ENCODE peak calls at places on chromosome 20, in nine cellular contexts. O is activated CD8-positive, alpha-beta memory T cell treated with anti-CD3 and anti-CD28 coated beads, Interleukin-2, amount 50 U/mL, for 4 hours; M is H9; U is stimulated activated CD4-positive, alpha-beta T cell treated with anti-CD3 and anti-CD28 coated beads, Interleukin-1b, Interleukin-23, amount 100 ng/mL, for 24 hours; F is GM04504; H is stimulated activated CD8-positive, alpha-beta memory T cell treated with anti-CD3 and anti-CD28 coated beads, Interleukin-7, amount 100 ng/mL, for 1 hour; Q is heart right ventricle; Y is endothelial cell; W is NCI-H510A. S is an unnamed sample.

GRCh38 chr20:44702776-44703175 is 12.4 kb upstream of the CCN5 start:
- DNase-seq in W (no peak), U (no peak), Y (no peak), M (no peak), F (peak), H (no peak), O (no peak), Q (peak), S (no peak)

GRCh38 chr20:9506964-9507369 is 7.4 kb upstream of the LAMP5 start:
- DNase-seq in M (peak), O (no peak), F (no peak), U (no peak), Y (no peak), Q (peak), H (no peak), W (no peak), S (no peak)

GRCh38 chr20:687468-688203 is 12.0 kb upstream of the SCRT2 start:
- DNase-seq in U (no peak), W (no peak), Q (no peak), H (no peak), Y (no peak), F (no peak), O (no peak), M (no peak), S (no peak)

GRCh38 chr20:63182425-63182824 is 33.5 kb downstream of the YTHDF1 start:
- DNase-seq in Q (no peak), Y (no peak), O (no peak), W (no peak), U (no peak), M (no peak), H (no peak), F (no peak), S (no peak)

GRCh38 chr20:24382330-24382729 is 87.1 kb upstream of the SYNDIG1 start:
- DNase-seq in M (no peak), Q (no peak), W (no peak), U (no peak), F (no peak), Y (no peak), O (no peak), H (no peak), S (no peak)

GRCh38 chr20:13478366-13478765 is 160.4 kb downstream of the TASP1 start:
- DNase-seq in Y (no peak), H (no peak), M (no peak), Q (no peak), O (no peak), F (no peak), U (no peak), W (no peak), S (no peak)

GRCh38 chr20:31474097-31474436 is 860 bp downstream of the DEFB124 start:
- DNase-seq in M (no peak), F (no peak), Y (no peak), U (no peak), Q (no peak), H (no peak), W (no peak), O (no peak), S (no peak)

GRCh38 chr20:43379239-43379917 is 78.3 kb upstream of the SRSF6 start:
- DNase-seq in M (no peak), O (no peak), W (no peak), F (peak), H (no peak), Y (no peak), U (no peak), Q (no peak), S (no peak)

GRCh38 chr20:31972481-31973386 is 4.8 kb downstream of the XKR7 start:
- DNase-seq in M (no peak), U (no peak), Q (no peak), H (no peak), W (no peak), Y (no peak), O (no peak), F (no peak), S (no peak)

GRCh38 chr20:3753098-3753497 is 14.5 kb downstream of the ADISSP start:
- DNase-seq in O (peak), F (peak), M (peak), U (no peak), H (peak), Y (peak), W (peak), Q (no peak), S (peak)

GRCh38 chr20:56247954-56248782 is at the start of gene MC3R:
- DNase-seq in O (peak), F (peak), Y (no peak), U (no peak), H (no peak), M (peak), W (no peak), Q (peak), S (no peak)

GRCh38 chr20:8547968-8548588 is 416.0 kb downstream of the PLCB1 start:
- DNase-seq in F (no peak), M (no peak), W (no peak), H (no peak), Q (no peak), O (no peak), U (no peak), Y (no peak), S (no peak)

GRCh38 chr20:63234693-63235398 is 859 bp upstream of the BIRC7 start:
- DNase-seq in Q (no peak), U (no peak), H (no peak), Y (peak), W (peak), F (no peak), O (peak), M (peak), S (no peak)

GRCh38 chr20:12199703-12200102 is 282.0 kb downstream of the BTBD3 start:
- DNase-seq in H (no peak), W (no peak), F (no peak), M (no peak), O (no peak), U (no peak), Q (no peak), Y (no peak), S (no peak)

GRCh38 chr20:56014998-56015397 is 9.7 kb upstream of the CBLN4 start:
- DNase-seq in H (no peak), O (no peak), M (no peak), W (no peak), Q (no peak), F (no peak), Y (no peak), U (no peak), S (no peak)

GRCh38 chr20:3805594-3806264 is 9.6 kb downstream of the CDC25B start:
- DNase-seq in U (no peak), O (no peak), Y (no peak), F (no peak), H (no peak), W (no peak), Q (no peak), M (no peak), S (no peak)

GRCh38 chr20:35319206-35320197 is 27.3 kb upstream of the FAM83C start:
- DNase-seq in U (no peak), F (no peak), Q (no peak), H (no peak), W (no peak), M (no peak), Y (no peak), O (no peak), S (no peak)

GRCh38 chr20:56411759-56412472 is at the start of gene CASS4:
- DNase-seq in M (no peak), F (peak), Y (no peak), W (no peak), U (no peak), H (no peak), Q (no peak), O (peak), S (no peak)

GRCh38 chr20:63740070-63740500 is 509 bp downstream of the SLC2A4RG start:
- DNase-seq in Y (peak), M (peak), O (no peak), F (no peak), Q (peak), U (no peak), H (no peak), W (no peak), S (no peak)

GRCh38 chr20:37524221-37524700 is 3.2 kb downstream of the NNAT start:
- DNase-seq in U (no peak), H (no peak), M (no peak), Y (no peak), Q (no peak), W (peak), O (no peak), F (no peak), S (no peak)

GRCh38 chr20:39132093-39132492 is 169.9 kb downstream of the DHX35 start:
- DNase-seq in Y (no peak), O (no peak), U (no peak), H (no peak), M (no peak), W (no peak), F (no peak), Q (no peak), S (no peak)

GRCh38 chr20:46377532-46377931 is 28.9 kb downstream of the ELMO2 start:
- DNase-seq in Q (no peak), M (no peak), Y (no peak), W (no peak), F (no peak), U (no peak), H (no peak), O (no peak), S (no peak)

GRCh38 chr20:61210862-61211261 is 41.2 kb upstream of the CDH4 start:
- DNase-seq in Y (no peak), M (no peak), H (no peak), W (no peak), O (no peak), U (no peak), Q (no peak), F (no peak), S (no peak)

GRCh38 chr20:57205625-57206219 is 60.7 kb downstream of the BMP7 start:
- DNase-seq in W (no peak), F (peak), Q (no peak), Y (no peak), O (no peak), M (no peak), H (no peak), U (no peak), S (no peak)

GRCh38 chr20:59161626-59162170 is 1.9 kb upstream of the ZNF831 start:
- DNase-seq in Q (no peak), Y (no peak), O (no peak), M (no peak), F (no peak), H (no peak), U (no peak), W (no peak), S (no peak)

GRCh38 chr20:52219441-52219840 is 27.9 kb upstream of the ZFP64 start:
- DNase-seq in W (peak), O (no peak), U (no peak), H (no peak), Q (no peak), Y (no peak), F (no peak), M (peak), S (no peak)

GRCh38 chr20:18380908-18381529 is 85.8 kb downstream of the DZANK1 start:
- DNase-seq in Q (no peak), O (no peak), F (no peak), U (no peak), Y (no peak), M (peak), H (no peak), W (no peak), S (no peak)

GRCh38 chr20:44475372-44475693 is 341 bp upstream of the TTPAL start:
- DNase-seq in F (no peak), M (no peak), H (no peak), U (no peak), Y (no peak), Q (no peak), O (no peak), W (no peak), S (no peak)

GRCh38 chr20:32829291-32830005 is 9.7 kb downstream of the MAPRE1 start:
- DNase-seq in W (no peak), O (no peak), Y (no peak), F (no peak), U (no peak), Q (no peak), M (no peak), H (no peak), S (no peak)